ENCODE peak calls at places on chromosome 4, in five cellular contexts. X, F, G, L and Q are unnamed samples.
A peak's percentile ranks its signal among the peaks of the same experiment; 100 is the strongest.

GRCh38 chr4:4271912-4272311 is 18.0 kb downstream of the LYAR start:
- DNase-seq in X (peak; percentile 22), F (no peak), G (no peak), L (no peak), Q (no peak)

GRCh38 chr4:40402556-40402955 is 67.4 kb downstream of the CHRNA9 start:
- DNase-seq in X (no peak), F (no peak), G (no peak), L (no peak), Q (no peak)

GRCh38 chr4:3516836-3517730 is 15.1 kb downstream of the LRPAP1 start:
- DNase-seq in X (no peak), F (no peak), G (no peak), L (no peak), Q (no peak)

GRCh38 chr4:68891679-68892078 is 59.9 kb downstream of the UGT2A3 start:
- DNase-seq in X (no peak), F (no peak), G (no peak), L (no peak), Q (no peak)

GRCh38 chr4:128830906-128831525 is 21.5 kb downstream of the JADE1 start:
- DNase-seq in X (peak; percentile 21), F (no peak), G (no peak), L (no peak), Q (no peak)

GRCh38 chr4:144709159-144709558 is 63.2 kb downstream of the HHIP start:
- DNase-seq in X (peak; percentile 84), F (no peak), G (no peak), L (no peak), Q (no peak)

GRCh38 chr4:133150643-133151300 is 1.7 kb downstream of the PCDH10 start:
- DNase-seq in X (peak; percentile 28), F (no peak), G (no peak), L (no peak), Q (peak; percentile 63)

GRCh38 chr4:166657261-166657660 is 577.0 kb downstream of the SPOCK3 start:
- DNase-seq in X (peak; percentile 38), F (no peak), G (no peak), L (no peak), Q (no peak)

GRCh38 chr4:168647976-168648375 is 151.1 kb downstream of the PALLD start:
- DNase-seq in X (no peak), F (no peak), G (no peak), L (no peak), Q (no peak)

GRCh38 chr4:159205462-159205861 is 102.6 kb downstream of the RAPGEF2 start:
- DNase-seq in X (no peak), F (no peak), G (no peak), L (no peak), Q (no peak)

GRCh38 chr4:2303121-2303685 is 41.3 kb upstream of the MXD4 start:
- DNase-seq in X (no peak), F (no peak), G (no peak), L (no peak), Q (no peak)

GRCh38 chr4:159358226-159358625 is 255.3 kb downstream of the RAPGEF2 start:
- DNase-seq in X (peak; percentile 70), F (no peak), G (no peak), L (no peak), Q (no peak)

GRCh38 chr4:138677212-138677611 is 338.4 kb upstream of the NOCT start:
- DNase-seq in X (no peak), F (no peak), G (no peak), L (no peak), Q (no peak)

GRCh38 chr4:77344001-77344400 is 187.0 kb downstream of the CCNG2 start:
- DNase-seq in X (no peak), F (no peak), G (no peak), L (no peak), Q (no peak)

GRCh38 chr4:24743931-24744330 is 51.4 kb upstream of the SOD3 start:
- DNase-seq in X (no peak), F (no peak), G (no peak), L (no peak), Q (peak; percentile 73)

GRCh38 chr4:139622856-139623255 is 42.8 kb upstream of the MGST2 start:
- DNase-seq in X (no peak), F (no peak), G (no peak), L (no peak), Q (no peak)

GRCh38 chr4:55363618-55364420 is 17.8 kb downstream of the SRD5A3 start:
- DNase-seq in X (no peak), F (no peak), G (no peak), L (no peak), Q (no peak)

GRCh38 chr4:71201817-71202576 is 136.8 kb upstream of the SLC4A4 start:
- DNase-seq in X (no peak), F (no peak), G (no peak), L (no peak), Q (no peak)

GRCh38 chr4:123110147-123110546 is 187.8 kb upstream of the NUDT6 start:
- DNase-seq in X (no peak), F (no peak), G (no peak), L (no peak), Q (no peak)

GRCh38 chr4:59200992-59201391 is 1999.1 kb upstream of the ADGRL3 start:
- DNase-seq in X (no peak), F (no peak), G (no peak), L (no peak), Q (no peak)

GRCh38 chr4:105306820-105307219 is 160.1 kb downstream of the TET2 start:
- DNase-seq in X (no peak), F (no peak), G (no peak), L (no peak), Q (no peak)